ENCODE peak calls at places on chromosomes 11 and 22, in ten cellular contexts. B, W, G, D, P, C, U, I, X and Y are unnamed samples.

GRCh38 chr11:28457481-28458145 is 349.4 kb downstream of the METTL15 start:
- DNase-seq in B (no peak), W (no peak), G (peak; percentile 29), D (no peak), P (no peak), C (no peak), U (no peak), I (no peak), X (no peak), Y (no peak)

GRCh38 chr22:35838849-35839646 is 121.4 kb downstream of the APOL5 start:
- DNase-seq in B (no peak), W (peak; percentile 11), G (peak; percentile 85), D (no peak), P (peak; percentile 12), C (no peak), U (no peak), I (no peak), X (peak; percentile 68), Y (no peak)

GRCh38 chr11:130162733-130163132 is 3.2 kb downstream of the ST14 start:
- DNase-seq in B (no peak), W (no peak), G (no peak), D (no peak), P (no peak), C (no peak), U (no peak), I (no peak), X (no peak), Y (no peak)

GRCh38 chr11:69008774-69009440 is 4.1 kb downstream of the MRGPRF start:
- DNase-seq in B (no peak), W (peak; percentile 35), G (peak; percentile 98), D (no peak), P (no peak), C (no peak), U (no peak), I (no peak), X (no peak), Y (no peak)

GRCh38 chr11:65473275-65473860 is 25.5 kb upstream of the MALAT1 start:
- DNase-seq in B (no peak), W (no peak), G (peak; percentile 29), D (no peak), P (no peak), C (no peak), U (no peak), I (no peak), X (no peak), Y (no peak)

GRCh38 chr22:17601031-17601430 is 27.5 kb downstream of the ATP6V1E1 start:
- DNase-seq in B (no peak), W (no peak), G (peak; percentile 24), D (no peak), P (no peak), C (no peak), U (no peak), I (no peak), X (no peak), Y (no peak)

GRCh38 chr11:70567680-70568503 is 169.6 kb downstream of the CTTN start:
- DNase-seq in B (peak; percentile 88), W (peak; percentile 31), G (peak; percentile 35), D (no peak), P (no peak), C (no peak), U (no peak), I (no peak), X (peak; percentile 51), Y (no peak)

GRCh38 chr11:109306322-109306721 is 115.7 kb upstream of the C11orf87 start:
- DNase-seq in B (no peak), W (no peak), G (peak; percentile 29), D (no peak), P (no peak), C (no peak), U (no peak), I (no peak), X (no peak), Y (no peak)

GRCh38 chr11:7677071-7677470 is 3.8 kb upstream of the CYB5R2 start:
- DNase-seq in B (no peak), W (no peak), G (peak; percentile 94), D (no peak), P (no peak), C (no peak), U (no peak), I (no peak), X (no peak), Y (no peak)

GRCh38 chr11:2198621-2199365 is 27.2 kb upstream of the TH start:
- DNase-seq in B (no peak), W (no peak), G (no peak), D (no peak), P (no peak), C (no peak), U (no peak), I (no peak), X (no peak), Y (no peak)

GRCh38 chr11:86414032-86414431 is 39.3 kb downstream of the CCDC81 start:
- DNase-seq in B (no peak), W (no peak), G (no peak), D (no peak), P (no peak), C (no peak), U (no peak), I (no peak), X (no peak), Y (no peak)

GRCh38 chr11:135074397-135074998 is 662.5 kb upstream of the B3GAT1 start:
- DNase-seq in B (peak; percentile 70), W (no peak), G (no peak), D (no peak), P (peak; percentile 34), C (no peak), U (no peak), I (no peak), X (peak; percentile 27), Y (no peak)

GRCh38 chr11:15178214-15178613 is 63.5 kb downstream of the INSC start:
- DNase-seq in B (no peak), W (no peak), G (no peak), D (no peak), P (no peak), C (no peak), U (no peak), I (no peak), X (no peak), Y (no peak)

GRCh38 chr22:42883121-42883520 is 26.0 kb upstream of the ARFGAP3 start:
- DNase-seq in B (no peak), W (no peak), G (no peak), D (no peak), P (no peak), C (no peak), U (no peak), I (no peak), X (no peak), Y (no peak)

GRCh38 chr11:86446163-86446923 is 71.7 kb downstream of the CCDC81 start:
- DNase-seq in B (no peak), W (no peak), G (no peak), D (no peak), P (no peak), C (no peak), U (no peak), I (no peak), X (no peak), Y (no peak)

GRCh38 chr22:39363751-39364484 is 14.1 kb downstream of the SYNGR1 start:
- DNase-seq in B (no peak), W (peak; percentile 30), G (peak; percentile 37), D (no peak), P (no peak), C (no peak), U (no peak), I (no peak), X (peak; percentile 20), Y (no peak)

GRCh38 chr11:10715571-10715970 is 22.0 kb upstream of the IRAG1 start:
- DNase-seq in B (no peak), W (no peak), G (peak; percentile 25), D (no peak), P (no peak), C (no peak), U (no peak), I (no peak), X (no peak), Y (no peak)

GRCh38 chr11:19734171-19734570 is 21.5 kb downstream of the NAV2 start:
- DNase-seq in B (no peak), W (no peak), G (no peak), D (no peak), P (no peak), C (no peak), U (no peak), I (no peak), X (no peak), Y (no peak)

GRCh38 chr11:57536947-57537654 is at the start of gene SMTNL1:
- DNase-seq in B (no peak), W (peak; percentile 12), G (no peak), D (no peak), P (no peak), C (no peak), U (no peak), I (no peak), X (peak; percentile 67), Y (no peak)

GRCh38 chr11:62547691-62548281 is 1.2 kb upstream of the AHNAK start:
- DNase-seq in B (peak; percentile 66), W (no peak), G (peak; percentile 15), D (no peak), P (no peak), C (no peak), U (no peak), I (no peak), X (peak; percentile 29), Y (no peak)

GRCh38 chr11:41053894-41054293 is 405.6 kb downstream of the LRRC4C start:
- DNase-seq in B (no peak), W (no peak), G (no peak), D (no peak), P (no peak), C (no peak), U (no peak), I (no peak), X (no peak), Y (no peak)

GRCh38 chr11:19658344-19658743 is 54.3 kb upstream of the NAV2 start:
- DNase-seq in B (no peak), W (no peak), G (no peak), D (no peak), P (no peak), C (no peak), U (no peak), I (no peak), X (peak; percentile 33), Y (no peak)

GRCh38 chr11:94028436-94028835 is 7.3 kb downstream of the HEPHL1 start:
- DNase-seq in B (no peak), W (no peak), G (peak; percentile 64), D (no peak), P (no peak), C (no peak), U (no peak), I (no peak), X (no peak), Y (no peak)

GRCh38 chr11:57305523-57305922 is 19.2 kb downstream of the TNKS1BP1 start:
- DNase-seq in B (no peak), W (no peak), G (no peak), D (no peak), P (no peak), C (no peak), U (no peak), I (no peak), X (no peak), Y (no peak)